ENCODE peak calls at places on chromosomes 11 and 22, in four cellular contexts. One of them, this sample, is unnamed.

GRCh38 chr11:78789365-78789764 is 214.7 kb upstream of the NARS2 start:
- DNase-seq in activated gamma-delta T cell treated with Interleukin-2 at 50 U/mL for 16 hours: no peak
- DNase-seq in AG08396: no peak
- DNase-seq in head of caudate nucleus: no peak
- DNase-seq in this sample: no peak

GRCh38 chr11:126106929-126107328 is 44.3 kb upstream of the CDON start:
- DNase-seq in head of caudate nucleus: no peak
- DNase-seq in AG08396: no peak
- DNase-seq in activated gamma-delta T cell treated with Interleukin-2 at 50 U/mL for 16 hours: no peak
- DNase-seq in this sample: no peak

GRCh38 chr11:18772211-18772610 is 19.4 kb downstream of the PTPN5 start:
- DNase-seq in AG08396: peak
- DNase-seq in head of caudate nucleus: no peak
- DNase-seq in activated gamma-delta T cell treated with Interleukin-2 at 50 U/mL for 16 hours: no peak
- DNase-seq in this sample: no peak

GRCh38 chr11:64323373-64323772 is 5.5 kb downstream of the PRDX5 start:
- DNase-seq in activated gamma-delta T cell treated with Interleukin-2 at 50 U/mL for 16 hours: no peak
- DNase-seq in AG08396: no peak
- DNase-seq in head of caudate nucleus: no peak
- DNase-seq in this sample: no peak

GRCh38 chr22:20653012-20653794 is 120.7 kb upstream of the SERPIND1 start:
- DNase-seq in AG08396: no peak
- DNase-seq in activated gamma-delta T cell treated with Interleukin-2 at 50 U/mL for 16 hours: no peak
- DNase-seq in head of caudate nucleus: no peak
- DNase-seq in this sample: no peak

GRCh38 chr11:109490953-109491733 is 69.2 kb downstream of the C11orf87 start:
- DNase-seq in activated gamma-delta T cell treated with Interleukin-2 at 50 U/mL for 16 hours: no peak
- DNase-seq in head of caudate nucleus: no peak
- DNase-seq in AG08396: no peak
- DNase-seq in this sample: no peak

GRCh38 chr11:15981292-15981691 is 375.1 kb downstream of the SOX6 start:
- DNase-seq in activated gamma-delta T cell treated with Interleukin-2 at 50 U/mL for 16 hours: no peak
- DNase-seq in AG08396: no peak
- DNase-seq in head of caudate nucleus: no peak
- DNase-seq in this sample: no peak

GRCh38 chr11:59174664-59175033 is 2.7 kb downstream of the DTX4 start:
- DNase-seq in activated gamma-delta T cell treated with Interleukin-2 at 50 U/mL for 16 hours: no peak
- DNase-seq in head of caudate nucleus: no peak
- DNase-seq in AG08396: no peak
- DNase-seq in this sample: no peak

GRCh38 chr11:47234669-47235075 is 13.9 kb downstream of the ACP2 start:
- DNase-seq in AG08396: no peak
- DNase-seq in activated gamma-delta T cell treated with Interleukin-2 at 50 U/mL for 16 hours: peak
- DNase-seq in head of caudate nucleus: no peak
- DNase-seq in this sample: peak

GRCh38 chr11:57320719-57321387 is 3.9 kb downstream of the TNKS1BP1 start:
- DNase-seq in head of caudate nucleus: no peak
- DNase-seq in activated gamma-delta T cell treated with Interleukin-2 at 50 U/mL for 16 hours: no peak
- DNase-seq in AG08396: no peak
- DNase-seq in this sample: no peak

GRCh38 chr22:12601870-12602779 is 2925.9 kb upstream of the OR11H1 start:
- DNase-seq in activated gamma-delta T cell treated with Interleukin-2 at 50 U/mL for 16 hours: no peak
- DNase-seq in AG08396: no peak
- DNase-seq in head of caudate nucleus: no peak
- DNase-seq in this sample: no peak

GRCh38 chr22:46626356-46626755 is 6.2 kb downstream of the GRAMD4 start:
- DNase-seq in AG08396: no peak
- DNase-seq in activated gamma-delta T cell treated with Interleukin-2 at 50 U/mL for 16 hours: no peak
- DNase-seq in head of caudate nucleus: no peak
- DNase-seq in this sample: no peak

GRCh38 chr11:64996710-64997380 is at the start of gene BATF2:
- DNase-seq in AG08396: peak
- DNase-seq in activated gamma-delta T cell treated with Interleukin-2 at 50 U/mL for 16 hours: no peak
- DNase-seq in head of caudate nucleus: peak
- DNase-seq in this sample: peak

GRCh38 chr11:119835804-119836203 is 106.8 kb upstream of the NECTIN1 start:
- DNase-seq in activated gamma-delta T cell treated with Interleukin-2 at 50 U/mL for 16 hours: no peak
- DNase-seq in head of caudate nucleus: no peak
- DNase-seq in AG08396: no peak
- DNase-seq in this sample: no peak

GRCh38 chr22:19886605-19887250 is 32.1 kb upstream of the GNB1L start:
- DNase-seq in head of caudate nucleus: peak
- DNase-seq in activated gamma-delta T cell treated with Interleukin-2 at 50 U/mL for 16 hours: peak
- DNase-seq in AG08396: no peak
- DNase-seq in this sample: no peak

GRCh38 chr11:9001736-9002135 is 2.1 kb downstream of the NRIP3 start:
- DNase-seq in head of caudate nucleus: no peak
- DNase-seq in activated gamma-delta T cell treated with Interleukin-2 at 50 U/mL for 16 hours: peak
- DNase-seq in AG08396: peak
- DNase-seq in this sample: peak

GRCh38 chr11:67095214-67095507 is 23.9 kb upstream of the KDM2A start:
- DNase-seq in head of caudate nucleus: no peak
- DNase-seq in AG08396: no peak
- DNase-seq in activated gamma-delta T cell treated with Interleukin-2 at 50 U/mL for 16 hours: no peak
- DNase-seq in this sample: no peak

GRCh38 chr11:39741066-39741465 is 1718.4 kb downstream of the LRRC4C start:
- DNase-seq in head of caudate nucleus: no peak
- DNase-seq in activated gamma-delta T cell treated with Interleukin-2 at 50 U/mL for 16 hours: no peak
- DNase-seq in AG08396: no peak
- DNase-seq in this sample: no peak

GRCh38 chr22:47623740-47624103 is 861.3 kb downstream of the TBC1D22A start:
- DNase-seq in AG08396: no peak
- DNase-seq in activated gamma-delta T cell treated with Interleukin-2 at 50 U/mL for 16 hours: no peak
- DNase-seq in head of caudate nucleus: no peak
- DNase-seq in this sample: peak